ENCODE peak calls at places on chromosome 9, in six cellular contexts. C is GM13976, X is colonic mucosa, I is neural progenitor cell, U is neural crest cell, E is OCI-LY7. R is an unnamed sample.

GRCh38 chr9:91495450-91495849 is 71.8 kb upstream of the NFIL3 start:
- DNase-seq in U (no peak), X (no peak), E (no peak), I (no peak), C (no peak), R (no peak)

GRCh38 chr9:130756037-130756436 is 62.5 kb downstream of the EXOSC2 start:
- DNase-seq in U (no peak), X (no peak), I (no peak), E (no peak), C (no peak), R (no peak)

GRCh38 chr9:108019821-108020220 is 530.3 kb upstream of the KLF4 start:
- DNase-seq in C (no peak), I (no peak), U (no peak), E (no peak), X (no peak), R (no peak)

GRCh38 chr9:89359018-89359417 is 40.7 kb downstream of the SECISBP2 start:
- DNase-seq in E (no peak), I (peak), C (no peak), U (no peak), X (no peak), R (no peak)

GRCh38 chr9:128841704-128842492 is 12.3 kb upstream of the SPOUT1 start:
- DNase-seq in E (no peak), I (no peak), C (no peak), X (no peak), U (no peak), R (no peak)

GRCh38 chr9:81844131-81844567 is 84.1 kb upstream of the SPATA31D4 start:
- DNase-seq in E (no peak), U (no peak), I (no peak), X (no peak), C (no peak), R (peak)

GRCh38 chr9:128587453-128587852 is 35.1 kb downstream of the SPTAN1 start:
- DNase-seq in C (no peak), E (no peak), U (no peak), I (no peak), X (no peak), R (no peak)

GRCh38 chr9:125380406-125380805 is 118.8 kb downstream of the GAPVD1 start:
- DNase-seq in X (no peak), I (no peak), U (no peak), E (no peak), C (no peak), R (no peak)

GRCh38 chr9:124623966-124624734 is 117.0 kb upstream of the NR5A1 start:
- DNase-seq in X (no peak), C (no peak), I (no peak), E (no peak), U (no peak), R (no peak)

GRCh38 chr9:61671276-61671973 is 481.6 kb downstream of the SPATA31A7 start:
- DNase-seq in X (no peak), E (no peak), I (no peak), U (no peak), C (peak), R (peak)

GRCh38 chr9:134502261-134503211 is 139.1 kb upstream of the COL5A1 start:
- DNase-seq in X (peak), U (no peak), E (no peak), I (no peak), C (no peak), R (peak)

GRCh38 chr9:108860354-108860753 is 1.7 kb upstream of the ACTL7A start:
- DNase-seq in C (no peak), E (no peak), I (no peak), U (no peak), X (no peak), R (no peak)

GRCh38 chr9:113956901-113957777 is 81.0 kb downstream of the ZNF618 start:
- DNase-seq in C (no peak), I (no peak), U (no peak), E (no peak), X (no peak), R (no peak)

GRCh38 chr9:116358251-116358650 is 204.7 kb downstream of the PAPPA start:
- DNase-seq in C (no peak), U (no peak), X (no peak), I (no peak), E (no peak), R (no peak)

GRCh38 chr9:36140086-36141084 is 3.9 kb downstream of the GLIPR2 start:
- DNase-seq in U (no peak), I (no peak), C (no peak), X (no peak), E (no peak), R (no peak)

GRCh38 chr9:99851028-99851822 is 29.5 kb downstream of the NR4A3 start:
- DNase-seq in X (no peak), E (peak), C (peak), U (no peak), I (no peak), R (no peak)

GRCh38 chr9:136138566-136138965 is 19.9 kb upstream of the TMEM250 start:
- DNase-seq in I (peak), E (peak), U (no peak), X (peak), C (peak), R (no peak)
- TF ChIP-seq CTCF in I (peak), E (peak), U (peak), X (peak), C (no peak), R (no peak)

GRCh38 chr9:4549751-4550295 is 59.6 kb downstream of the SLC1A1 start:
- DNase-seq in U (no peak), X (no peak), E (no peak), C (no peak), I (no peak), R (no peak)

GRCh38 chr9:4550777-4551476 is 60.7 kb downstream of the SLC1A1 start:
- DNase-seq in X (no peak), I (no peak), U (no peak), E (no peak), C (no peak), R (no peak)

GRCh38 chr9:4547016-4547415 is 56.7 kb downstream of the SLC1A1 start:
- DNase-seq in I (no peak), X (no peak), U (no peak), E (no peak), C (no peak), R (no peak)

GRCh38 chr9:4553951-4554381 is 63.7 kb downstream of the SLC1A1 start:
- DNase-seq in I (no peak), C (no peak), X (no peak), E (no peak), U (no peak), R (no peak)

GRCh38 chr9:4548796-4549725 is 58.8 kb downstream of the SLC1A1 start:
- DNase-seq in E (peak), C (peak), U (peak), X (no peak), I (peak), R (no peak)
- TF ChIP-seq CTCF in E (peak), C (peak), U (peak), X (peak), I (peak), R (no peak)

GRCh38 chr9:32351845-32352244 is 32.6 kb upstream of the ACO1 start:
- DNase-seq in U (no peak), I (peak), X (no peak), E (peak), C (no peak), R (no peak)
- TF ChIP-seq CTCF in U (peak), I (peak), X (no peak), E (peak), C (no peak), R (no peak)

DNA sequence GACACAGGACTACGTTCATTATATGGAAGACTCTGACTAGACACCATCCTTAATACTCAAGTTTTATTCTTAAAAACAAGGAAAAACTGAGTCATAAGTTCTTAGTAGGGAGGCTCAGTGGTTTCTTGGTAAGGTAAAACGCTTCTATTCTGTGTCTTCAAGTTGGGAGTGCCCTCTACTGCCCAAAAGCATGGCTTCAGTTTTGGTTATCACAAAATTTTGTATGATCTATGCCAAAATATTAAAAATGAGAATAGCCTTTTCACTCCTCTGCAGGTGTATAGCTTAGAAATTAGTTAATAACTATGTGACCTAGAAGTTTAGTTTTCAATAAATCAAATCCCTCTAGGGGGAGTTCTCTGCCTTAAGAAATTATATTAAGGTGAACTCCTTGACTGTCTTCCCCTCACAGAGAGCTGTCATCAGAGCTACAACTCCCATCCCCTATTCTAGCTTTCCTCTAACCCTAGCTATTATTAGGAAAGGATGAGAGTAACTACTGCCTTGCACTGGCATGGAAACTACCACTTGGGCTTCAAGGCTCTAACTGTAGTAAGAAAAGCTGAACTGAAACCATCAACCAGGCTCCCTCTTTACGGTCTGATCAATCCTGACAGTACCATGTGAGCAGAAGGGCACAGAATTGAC is 189.7 kb downstream of the GNAQ start:
- DNase-seq in U (no peak), X (no peak), C (no peak), I (no peak), E (no peak), R (no peak)
- TF ChIP-seq CTCF in U (no peak), X (no peak), C (no peak), I (peak), E (peak), R (peak)

GRCh38 chr9:15115041-15115440 is 192.0 kb downstream of the TTC39B start:
- DNase-seq in E (no peak), X (no peak), U (no peak), I (no peak), C (no peak), R (no peak)
- TF ChIP-seq CTCF in E (no peak), X (no peak), U (no peak), I (no peak), C (no peak), R (no peak)

GRCh38 chr9:132787748-132788159 is 90.3 kb downstream of the AK8 start:
- DNase-seq in C (peak), I (no peak), E (no peak), U (no peak), X (no peak), R (no peak)

GRCh38 chr9:132788378-132788777 is 89.7 kb downstream of the AK8 start:
- DNase-seq in X (no peak), U (no peak), C (no peak), E (no peak), I (no peak), R (no peak)

GRCh38 chr9:132791699-132792240 is 86.3 kb downstream of the AK8 start:
- DNase-seq in X (no peak), E (no peak), C (no peak), I (no peak), U (no peak), R (no peak)

GRCh38 chr9:132792547-132792946 is 85.5 kb downstream of the AK8 start:
- DNase-seq in C (no peak), I (no peak), X (no peak), U (no peak), E (no peak), R (peak)

DNA sequence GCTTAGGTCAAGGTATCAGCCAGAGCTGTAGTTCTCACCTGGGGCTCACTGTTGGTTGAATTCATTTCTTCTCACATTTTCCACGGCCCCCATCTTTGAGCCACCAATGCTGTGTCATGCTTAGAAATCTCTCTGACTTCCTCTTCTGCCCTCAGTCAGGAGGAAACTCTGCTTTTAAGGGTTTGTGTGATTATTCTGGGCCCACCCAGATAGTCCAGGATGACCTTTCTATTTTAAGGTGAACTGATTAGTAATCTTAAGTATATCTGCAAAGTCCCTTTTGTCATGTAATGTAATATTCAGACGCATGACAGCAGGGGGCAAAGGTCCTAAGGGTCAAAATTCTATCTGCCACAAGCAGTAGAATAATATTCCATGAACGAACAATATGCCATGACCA is 88.4 kb downstream of the AK8 start:
- DNase-seq in I (no peak), E (no peak), X (peak), C (no peak), U (no peak), R (no peak)
- TF ChIP-seq CTCF in I (no peak), E (no peak), X (no peak), C (no peak), U (no peak), R (no peak)

GRCh38 chr9:37364751-37365360 is 57.6 kb upstream of the GRHPR start:
- DNase-seq in I (no peak), E (peak), C (no peak), X (no peak), U (no peak), R (no peak)
- TF ChIP-seq CTCF in I (peak), E (peak), C (peak), X (peak), U (peak), R (no peak)

R was measured in right lobe of liver.